ENCODE peak calls at places on chromosomes 6 and 20, in six cellular contexts. S is activated CD8-positive, alpha-beta T cell treated with anti-CD3 and anti-CD28 coated beads for 36 hours; F is upper lobe of right lung; B is transverse colon; C is activated naive CD8-positive, alpha-beta T cell treated with anti-CD3 and anti-CD28 coated beads, Interleukin-2, amount 10 ng/mL, durations not matched to agents 7 days and 5 days; W is GM03348. R is an unnamed sample.

GRCh38 chr6:12113190-12113578 is 101.1 kb downstream of the HIVEP1 start:
- DNase-seq in W (peak), F (no peak), B (no peak), S (peak), C (no peak), R (peak)

GRCh38 chr6:70520575-70520974 is 46.2 kb upstream of the SDHAF4 start:
- DNase-seq in W (peak), C (no peak), B (no peak), S (no peak), F (no peak), R (peak)

GRCh38 chr6:5942591-5942990 is 64.1 kb downstream of the NRN1 start:
- DNase-seq in B (no peak), F (no peak), S (no peak), C (no peak), W (no peak), R (no peak)

GRCh38 chr6:33589723-33590530 is 9.9 kb upstream of the BAK1 start:
- DNase-seq in F (peak), S (peak), W (peak), B (peak), C (peak), R (peak)

GRCh38 chr20:64101731-64102621 is 5.4 kb downstream of the NPBWR2 start:
- DNase-seq in F (peak), W (peak), S (peak), C (peak), B (peak), R (peak)

GRCh38 chr6:7052441-7052936 is 55.3 kb upstream of the RREB1 start:
- DNase-seq in B (peak), W (peak), C (no peak), F (peak), S (peak), R (peak)

GRCh38 chr6:26322645-26323482 is 42.1 kb upstream of the BTN3A2 start:
- DNase-seq in B (peak), S (peak), F (no peak), C (no peak), W (peak), R (peak)

GRCh38 chr20:47317127-47317895 is 39.2 kb downstream of the ZMYND8 start:
- DNase-seq in C (peak), S (peak), F (peak), W (peak), B (peak), R (peak)

GRCh38 chr20:14919473-14920157 is 582.2 kb upstream of the FLRT3 start:
- DNase-seq in S (no peak), W (no peak), B (peak), F (peak), C (no peak), R (no peak)

GRCh38 chr20:9743871-9744270 is 95.0 kb downstream of the PAK5 start:
- DNase-seq in C (no peak), B (no peak), S (no peak), F (no peak), W (no peak), R (no peak)

GRCh38 chr6:132482595-132482994 is 30.3 kb downstream of the STX7 start:
- DNase-seq in W (no peak), C (no peak), F (no peak), B (no peak), S (no peak), R (no peak)

GRCh38 chr6:134551245-134551960 is 233.5 kb upstream of the SGK1 start:
- DNase-seq in C (no peak), F (no peak), B (no peak), W (peak), S (no peak), R (peak)

GRCh38 chr6:125759959-125760457 is 10.6 kb downstream of the HEY2 start:
- DNase-seq in F (no peak), S (no peak), C (no peak), W (no peak), B (no peak), R (no peak)

GRCh38 chr20:11978496-11978895 is 60.8 kb downstream of the BTBD3 start:
- DNase-seq in C (no peak), B (no peak), F (no peak), W (no peak), S (no peak), R (no peak)